ENCODE peak calls at places on chromosome 5, in eight cellular contexts. One of them, this sample, is unnamed.
A peak's percentile ranks its signal among the peaks of the same experiment; 100 is the strongest.

GRCh38 chr5:169011009-169011408 is 289.9 kb downstream of the SLIT3 start:
- DNase-seq in sigmoid colon: no peak
- DNase-seq in psoas muscle: no peak
- DNase-seq in spleen: no peak
- DNase-seq in BE2C: no peak
- DNase-seq in endothelial cell: no peak
- DNase-seq in activated CD8-positive, alpha-beta T cell treated with anti-CD3 and anti-CD28 coated beads for 36 hours: no peak
- DNase-seq in foreskin fibroblast: no peak
- DNase-seq in this sample: no peak

GRCh38 chr5:159049844-159050318 is 49.8 kb downstream of the EBF1 start:
- DNase-seq in foreskin fibroblast: peak; percentile 76
- DNase-seq in sigmoid colon: no peak
- DNase-seq in psoas muscle: no peak
- DNase-seq in spleen: no peak
- DNase-seq in activated CD8-positive, alpha-beta T cell treated with anti-CD3 and anti-CD28 coated beads for 36 hours: no peak
- DNase-seq in BE2C: no peak
- DNase-seq in endothelial cell: no peak
- DNase-seq in this sample: no peak

GRCh38 chr5:67476995-67477394 is 280.4 kb upstream of the CD180 start:
- DNase-seq in activated CD8-positive, alpha-beta T cell treated with anti-CD3 and anti-CD28 coated beads for 36 hours: no peak
- DNase-seq in sigmoid colon: no peak
- DNase-seq in psoas muscle: no peak
- DNase-seq in spleen: no peak
- DNase-seq in BE2C: no peak
- DNase-seq in endothelial cell: no peak
- DNase-seq in foreskin fibroblast: no peak
- DNase-seq in this sample: no peak

GRCh38 chr5:31581498-31582099 is 49.5 kb downstream of the C5orf22 start:
- DNase-seq in sigmoid colon: no peak
- DNase-seq in spleen: no peak
- DNase-seq in foreskin fibroblast: peak; percentile 61
- DNase-seq in BE2C: peak; percentile 26
- DNase-seq in activated CD8-positive, alpha-beta T cell treated with anti-CD3 and anti-CD28 coated beads for 36 hours: no peak
- DNase-seq in endothelial cell: no peak
- DNase-seq in psoas muscle: no peak
- DNase-seq in this sample: no peak

GRCh38 chr5:111930905-111931461 is 174.0 kb upstream of the NREP start:
- DNase-seq in activated CD8-positive, alpha-beta T cell treated with anti-CD3 and anti-CD28 coated beads for 36 hours: no peak
- DNase-seq in foreskin fibroblast: peak; percentile 79
- DNase-seq in BE2C: no peak
- DNase-seq in endothelial cell: no peak
- DNase-seq in spleen: no peak
- DNase-seq in sigmoid colon: no peak
- DNase-seq in psoas muscle: no peak
- DNase-seq in this sample: no peak

GRCh38 chr5:128535225-128535624 is 2.8 kb downstream of the FBN2 start:
- DNase-seq in activated CD8-positive, alpha-beta T cell treated with anti-CD3 and anti-CD28 coated beads for 36 hours: no peak
- DNase-seq in BE2C: no peak
- DNase-seq in endothelial cell: no peak
- DNase-seq in sigmoid colon: no peak
- DNase-seq in spleen: no peak
- DNase-seq in psoas muscle: no peak
- DNase-seq in foreskin fibroblast: no peak
- DNase-seq in this sample: no peak

GRCh38 chr5:100828756-100829342 is 74.2 kb downstream of the ST8SIA4 start:
- DNase-seq in endothelial cell: no peak
- DNase-seq in BE2C: no peak
- DNase-seq in sigmoid colon: no peak
- DNase-seq in foreskin fibroblast: no peak
- DNase-seq in spleen: no peak
- DNase-seq in psoas muscle: no peak
- DNase-seq in activated CD8-positive, alpha-beta T cell treated with anti-CD3 and anti-CD28 coated beads for 36 hours: no peak
- DNase-seq in this sample: no peak

GRCh38 chr5:74035521-74035937 is 409.5 kb downstream of the ARHGEF28 start:
- DNase-seq in BE2C: peak; percentile 30
- DNase-seq in sigmoid colon: no peak
- DNase-seq in activated CD8-positive, alpha-beta T cell treated with anti-CD3 and anti-CD28 coated beads for 36 hours: no peak
- DNase-seq in foreskin fibroblast: peak; percentile 73
- DNase-seq in spleen: no peak
- DNase-seq in psoas muscle: no peak
- DNase-seq in endothelial cell: peak; percentile 11
- DNase-seq in this sample: no peak

GRCh38 chr5:5178121-5178520 is 38.0 kb downstream of the ADAMTS16 start:
- DNase-seq in activated CD8-positive, alpha-beta T cell treated with anti-CD3 and anti-CD28 coated beads for 36 hours: no peak
- DNase-seq in spleen: no peak
- DNase-seq in sigmoid colon: no peak
- DNase-seq in foreskin fibroblast: no peak
- DNase-seq in psoas muscle: no peak
- DNase-seq in BE2C: no peak
- DNase-seq in endothelial cell: no peak
- DNase-seq in this sample: no peak

GRCh38 chr5:133425764-133426738 is 186.3 kb downstream of the FSTL4 start:
- DNase-seq in foreskin fibroblast: no peak
- DNase-seq in psoas muscle: no peak
- DNase-seq in sigmoid colon: no peak
- DNase-seq in spleen: no peak
- DNase-seq in BE2C: no peak
- DNase-seq in activated CD8-positive, alpha-beta T cell treated with anti-CD3 and anti-CD28 coated beads for 36 hours: no peak
- DNase-seq in endothelial cell: no peak
- DNase-seq in this sample: no peak

GRCh38 chr5:179504600-179505396 is 45.6 kb upstream of the RUFY1 start:
- DNase-seq in spleen: no peak
- DNase-seq in activated CD8-positive, alpha-beta T cell treated with anti-CD3 and anti-CD28 coated beads for 36 hours: no peak
- DNase-seq in endothelial cell: no peak
- DNase-seq in foreskin fibroblast: no peak
- DNase-seq in BE2C: no peak
- DNase-seq in psoas muscle: no peak
- DNase-seq in sigmoid colon: no peak
- DNase-seq in this sample: no peak

GRCh38 chr5:140220032-140220697 is 45.2 kb downstream of the CYSTM1 start:
- DNase-seq in BE2C: no peak
- DNase-seq in spleen: no peak
- DNase-seq in sigmoid colon: no peak
- DNase-seq in foreskin fibroblast: peak; percentile 56
- DNase-seq in endothelial cell: no peak
- DNase-seq in activated CD8-positive, alpha-beta T cell treated with anti-CD3 and anti-CD28 coated beads for 36 hours: no peak
- DNase-seq in psoas muscle: no peak
- DNase-seq in this sample: no peak

GRCh38 chr5:177015156-177015555 is 7.3 kb upstream of the ZNF346 start:
- DNase-seq in sigmoid colon: no peak
- DNase-seq in spleen: no peak
- DNase-seq in endothelial cell: no peak
- DNase-seq in activated CD8-positive, alpha-beta T cell treated with anti-CD3 and anti-CD28 coated beads for 36 hours: no peak
- DNase-seq in psoas muscle: no peak
- DNase-seq in BE2C: no peak
- DNase-seq in foreskin fibroblast: no peak
- DNase-seq in this sample: no peak

GRCh38 chr5:21397693-21398092 is 1409.7 kb upstream of the CDH18 start:
- DNase-seq in activated CD8-positive, alpha-beta T cell treated with anti-CD3 and anti-CD28 coated beads for 36 hours: no peak
- DNase-seq in spleen: no peak
- DNase-seq in sigmoid colon: no peak
- DNase-seq in endothelial cell: no peak
- DNase-seq in BE2C: no peak
- DNase-seq in foreskin fibroblast: no peak
- DNase-seq in psoas muscle: no peak
- DNase-seq in this sample: no peak

GRCh38 chr5:125487231-125487630 is 740.8 kb upstream of the ZNF608 start:
- DNase-seq in spleen: no peak
- DNase-seq in BE2C: no peak
- DNase-seq in foreskin fibroblast: peak; percentile 57
- DNase-seq in psoas muscle: no peak
- DNase-seq in sigmoid colon: no peak
- DNase-seq in activated CD8-positive, alpha-beta T cell treated with anti-CD3 and anti-CD28 coated beads for 36 hours: no peak
- DNase-seq in endothelial cell: no peak
- DNase-seq in this sample: no peak

GRCh38 chr5:160291467-160291866 is 20.9 kb downstream of the CCNJL start:
- DNase-seq in activated CD8-positive, alpha-beta T cell treated with anti-CD3 and anti-CD28 coated beads for 36 hours: no peak
- DNase-seq in psoas muscle: no peak
- DNase-seq in endothelial cell: no peak
- DNase-seq in foreskin fibroblast: no peak
- DNase-seq in spleen: no peak
- DNase-seq in sigmoid colon: no peak
- DNase-seq in BE2C: no peak
- DNase-seq in this sample: no peak

GRCh38 chr5:66963559-66963971 is 233.0 kb downstream of the CD180 start:
- DNase-seq in BE2C: no peak
- DNase-seq in activated CD8-positive, alpha-beta T cell treated with anti-CD3 and anti-CD28 coated beads for 36 hours: no peak
- DNase-seq in sigmoid colon: no peak
- DNase-seq in endothelial cell: no peak
- DNase-seq in spleen: no peak
- DNase-seq in psoas muscle: no peak
- DNase-seq in foreskin fibroblast: peak; percentile 77
- DNase-seq in this sample: no peak

GRCh38 chr5:137122558-137122957 is 376.6 kb downstream of the SPOCK1 start:
- DNase-seq in endothelial cell: no peak
- DNase-seq in foreskin fibroblast: no peak
- DNase-seq in spleen: no peak
- DNase-seq in BE2C: no peak
- DNase-seq in psoas muscle: no peak
- DNase-seq in sigmoid colon: no peak
- DNase-seq in activated CD8-positive, alpha-beta T cell treated with anti-CD3 and anti-CD28 coated beads for 36 hours: no peak
- DNase-seq in this sample: no peak

GRCh38 chr5:396715-397032 is 46.3 kb upstream of the EXOC3 start:
- DNase-seq in foreskin fibroblast: no peak
- DNase-seq in activated CD8-positive, alpha-beta T cell treated with anti-CD3 and anti-CD28 coated beads for 36 hours: no peak
- DNase-seq in psoas muscle: peak; percentile 25
- DNase-seq in BE2C: no peak
- DNase-seq in endothelial cell: no peak
- DNase-seq in spleen: no peak
- DNase-seq in sigmoid colon: peak; percentile 42
- DNase-seq in this sample: peak; percentile 53

GRCh38 chr5:147613359-147613758 is 103.5 kb upstream of the DPYSL3 start:
- DNase-seq in endothelial cell: no peak
- DNase-seq in spleen: no peak
- DNase-seq in sigmoid colon: no peak
- DNase-seq in foreskin fibroblast: peak; percentile 45
- DNase-seq in activated CD8-positive, alpha-beta T cell treated with anti-CD3 and anti-CD28 coated beads for 36 hours: no peak
- DNase-seq in psoas muscle: no peak
- DNase-seq in BE2C: no peak
- DNase-seq in this sample: no peak

GRCh38 chr5:35371971-35372426 is 141.7 kb upstream of the PRLR start:
- DNase-seq in BE2C: no peak
- DNase-seq in endothelial cell: no peak
- DNase-seq in activated CD8-positive, alpha-beta T cell treated with anti-CD3 and anti-CD28 coated beads for 36 hours: no peak
- DNase-seq in psoas muscle: no peak
- DNase-seq in foreskin fibroblast: no peak
- DNase-seq in sigmoid colon: no peak
- DNase-seq in spleen: no peak
- DNase-seq in this sample: no peak

DNA sequence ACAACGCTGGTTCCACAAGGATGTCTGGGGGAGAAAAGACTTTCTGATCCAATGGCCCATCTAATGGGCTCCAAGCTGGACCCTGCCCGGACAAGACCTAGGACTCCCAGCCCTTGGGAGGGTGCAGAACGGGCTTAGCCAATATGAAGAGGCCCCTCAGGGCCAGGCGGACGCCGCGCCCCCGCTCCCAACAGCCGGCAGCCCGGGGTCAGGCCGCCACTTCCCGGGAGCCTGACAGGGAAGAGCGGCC is 493 bp downstream of the P4HA2 start:
- DNase-seq in activated CD8-positive, alpha-beta T cell treated with anti-CD3 and anti-CD28 coated beads for 36 hours: no peak
- DNase-seq in foreskin fibroblast: no peak
- DNase-seq in spleen: no peak
- DNase-seq in BE2C: no peak
- DNase-seq in sigmoid colon: no peak
- DNase-seq in endothelial cell: no peak
- DNase-seq in psoas muscle: no peak
- DNase-seq in this sample: no peak
- TF ChIP-seq CTCF in activated CD8-positive, alpha-beta T cell treated with anti-CD3 and anti-CD28 coated beads for 36 hours: no peak
- TF ChIP-seq CTCF in foreskin fibroblast: no peak
- TF ChIP-seq CTCF in spleen: no peak
- TF ChIP-seq CTCF in BE2C: no peak
- TF ChIP-seq CTCF in sigmoid colon: no peak
- TF ChIP-seq CTCF in endothelial cell: no peak
- TF ChIP-seq CTCF in psoas muscle: no peak
- TF ChIP-seq CTCF in this sample: peak; percentile 14

GRCh38 chr5:90233496-90233895 is 176.1 kb downstream of the CETN3 start:
- DNase-seq in BE2C: no peak
- DNase-seq in foreskin fibroblast: no peak
- DNase-seq in psoas muscle: no peak
- DNase-seq in spleen: no peak
- DNase-seq in endothelial cell: no peak
- DNase-seq in activated CD8-positive, alpha-beta T cell treated with anti-CD3 and anti-CD28 coated beads for 36 hours: no peak
- DNase-seq in sigmoid colon: no peak
- DNase-seq in this sample: no peak
- TF ChIP-seq CTCF in BE2C: no peak
- TF ChIP-seq CTCF in foreskin fibroblast: no peak
- TF ChIP-seq CTCF in psoas muscle: no peak
- TF ChIP-seq CTCF in spleen: no peak
- TF ChIP-seq CTCF in endothelial cell: no peak
- TF ChIP-seq CTCF in activated CD8-positive, alpha-beta T cell treated with anti-CD3 and anti-CD28 coated beads for 36 hours: no peak
- TF ChIP-seq CTCF in sigmoid colon: no peak
- TF ChIP-seq CTCF in this sample: no peak

GRCh38 chr5:170748986-170749385 is 34.5 kb upstream of the GABRP start:
- DNase-seq in sigmoid colon: no peak
- DNase-seq in activated CD8-positive, alpha-beta T cell treated with anti-CD3 and anti-CD28 coated beads for 36 hours: no peak
- DNase-seq in psoas muscle: no peak
- DNase-seq in BE2C: no peak
- DNase-seq in spleen: no peak
- DNase-seq in endothelial cell: no peak
- DNase-seq in foreskin fibroblast: no peak
- DNase-seq in this sample: peak; percentile 62

GRCh38 chr5:170746952-170747340 is 36.6 kb upstream of the GABRP start:
- DNase-seq in sigmoid colon: no peak
- DNase-seq in BE2C: no peak
- DNase-seq in foreskin fibroblast: no peak
- DNase-seq in psoas muscle: no peak
- DNase-seq in endothelial cell: no peak
- DNase-seq in spleen: no peak
- DNase-seq in activated CD8-positive, alpha-beta T cell treated with anti-CD3 and anti-CD28 coated beads for 36 hours: no peak
- DNase-seq in this sample: peak; percentile 36

GRCh38 chr5:170746081-170746951 is 37.2 kb upstream of the GABRP start:
- DNase-seq in foreskin fibroblast: no peak
- DNase-seq in psoas muscle: no peak
- DNase-seq in BE2C: no peak
- DNase-seq in activated CD8-positive, alpha-beta T cell treated with anti-CD3 and anti-CD28 coated beads for 36 hours: no peak
- DNase-seq in sigmoid colon: no peak
- DNase-seq in spleen: no peak
- DNase-seq in endothelial cell: peak; percentile 31
- DNase-seq in this sample: peak; percentile 81

GRCh38 chr5:170747357-170747756 is 36.2 kb upstream of the GABRP start:
- DNase-seq in activated CD8-positive, alpha-beta T cell treated with anti-CD3 and anti-CD28 coated beads for 36 hours: no peak
- DNase-seq in BE2C: peak; percentile 39
- DNase-seq in sigmoid colon: no peak
- DNase-seq in foreskin fibroblast: no peak
- DNase-seq in endothelial cell: no peak
- DNase-seq in psoas muscle: no peak
- DNase-seq in spleen: no peak
- DNase-seq in this sample: peak; percentile 40

GRCh38 chr5:170747851-170748250 is 35.7 kb upstream of the GABRP start:
- DNase-seq in sigmoid colon: no peak
- DNase-seq in psoas muscle: no peak
- DNase-seq in BE2C: peak; percentile 69
- DNase-seq in activated CD8-positive, alpha-beta T cell treated with anti-CD3 and anti-CD28 coated beads for 36 hours: no peak
- DNase-seq in spleen: no peak
- DNase-seq in foreskin fibroblast: peak; percentile 14
- DNase-seq in endothelial cell: peak; percentile 62
- DNase-seq in this sample: peak; percentile 82
- TF ChIP-seq CTCF in sigmoid colon: no peak
- TF ChIP-seq CTCF in psoas muscle: peak; percentile 20
- TF ChIP-seq CTCF in BE2C: peak; percentile 65
- TF ChIP-seq CTCF in activated CD8-positive, alpha-beta T cell treated with anti-CD3 and anti-CD28 coated beads for 36 hours: no peak
- TF ChIP-seq CTCF in spleen: no peak
- TF ChIP-seq CTCF in foreskin fibroblast: peak; percentile 48
- TF ChIP-seq CTCF in endothelial cell: peak; percentile 70
- TF ChIP-seq CTCF in this sample: peak; percentile 50

GRCh38 chr5:72816297-72817075 is at the start of gene TNPO1:
- DNase-seq in psoas muscle: peak; percentile 97
- DNase-seq in foreskin fibroblast: peak; percentile 98
- DNase-seq in BE2C: peak; percentile 96
- DNase-seq in activated CD8-positive, alpha-beta T cell treated with anti-CD3 and anti-CD28 coated beads for 36 hours: peak; percentile 84
- DNase-seq in endothelial cell: peak; percentile 94
- DNase-seq in spleen: peak; percentile 99
- DNase-seq in sigmoid colon: peak; percentile 96
- DNase-seq in this sample: peak; percentile 97
- TF ChIP-seq CTCF in psoas muscle: no peak
- TF ChIP-seq CTCF in foreskin fibroblast: no peak
- TF ChIP-seq CTCF in BE2C: no peak
- TF ChIP-seq CTCF in activated CD8-positive, alpha-beta T cell treated with anti-CD3 and anti-CD28 coated beads for 36 hours: no peak
- TF ChIP-seq CTCF in endothelial cell: peak; percentile 15
- TF ChIP-seq CTCF in spleen: no peak
- TF ChIP-seq CTCF in sigmoid colon: no peak
- TF ChIP-seq CTCF in this sample: no peak

This sample was measured in osteocyte.